ENCODE peak calls at places on chromosomes 5 and 9, in six cellular contexts. U is naive thymus-derived CD8-positive, alpha-beta T cell; B is KG1; Y is activated CD4-positive, alpha-beta T cell treated with anti-CD3 and anti-CD28 coated beads for 48 hours; R is activated naive CD8-positive, alpha-beta T cell treated with anti-CD3 and anti-CD28 coated beads, Interleukin-2, amount 50 U/mL, for 24 hours; O is neural crest cell. N is an unnamed sample.

GRCh38 chr5:133842846-133843725 is 125.3 kb downstream of the C5orf15 start:
- DNase-seq in U (no peak), B (no peak), Y (no peak), R (no peak), O (no peak), N (no peak)

GRCh38 chr9:81829201-81829882 is 98.9 kb upstream of the SPATA31D4 start:
- DNase-seq in U (no peak), B (no peak), Y (no peak), R (no peak), O (no peak), N (no peak)

GRCh38 chr9:120942186-120943001 is 15.8 kb upstream of the TRAF1 start:
- DNase-seq in U (no peak), B (no peak), Y (no peak), R (no peak), O (no peak), N (no peak)

GRCh38 chr5:40291338-40291737 is 388.4 kb upstream of the PTGER4 start:
- DNase-seq in U (no peak), B (no peak), Y (no peak), R (no peak), O (no peak), N (peak; percentile 34)

GRCh38 chr9:131800885-131801284 is 61.0 kb upstream of the RAPGEF1 start:
- DNase-seq in U (no peak), B (no peak), Y (no peak), R (no peak), O (no peak), N (no peak)

GRCh38 chr9:87516222-87516930 is 18.7 kb downstream of the DAPK1 start:
- DNase-seq in U (no peak), B (no peak), Y (no peak), R (no peak), O (no peak), N (peak; percentile 61)

GRCh38 chr5:137935694-137936093 is 46.4 kb downstream of the PKD2L2 start:
- DNase-seq in U (no peak), B (no peak), Y (no peak), R (no peak), O (no peak), N (no peak)

GRCh38 chr9:84710701-84711397 is 41.3 kb downstream of the NTRK2 start:
- DNase-seq in U (no peak), B (no peak), Y (no peak), R (no peak), O (no peak), N (no peak)

GRCh38 chr9:133691659-133692363 is 46.3 kb downstream of the SARDH start:
- DNase-seq in U (no peak), B (no peak), Y (peak; percentile 60), R (peak; percentile 44), O (no peak), N (peak; percentile 82)

GRCh38 chr9:95710449-95710848 is 165.0 kb upstream of the ERCC6L2 start:
- DNase-seq in U (no peak), B (no peak), Y (no peak), R (no peak), O (no peak), N (no peak)

GRCh38 chr9:132986586-132986985 is 8.1 kb downstream of the GFI1B start:
- DNase-seq in U (no peak), B (no peak), Y (no peak), R (no peak), O (no peak), N (no peak)

GRCh38 chr9:36140086-36141084 is 3.9 kb downstream of the GLIPR2 start:
- DNase-seq in U (peak; percentile 34), B (no peak), Y (peak; percentile 53), R (no peak), O (no peak), N (no peak)